ENCODE peak calls at places on chromosome 1, in five cellular contexts. One of them, this sample, is unnamed. For H3K27me3, the result is how much of the 10 kb centered on the place peaks cover.

GRCh38 chr1:17967623-17968022 is 140.0 kb upstream of the IGSF21 start:
- DNase-seq in effector memory CD4-positive, alpha-beta T cell: no peak
- DNase-seq in right cardiac atrium: no peak
- DNase-seq in thoracic aorta: no peak
- DNase-seq in HCT116: no peak
- DNase-seq in this sample: no peak

GRCh38 chr1:27544818-27545612 is 55.0 kb upstream of the WASF2 start:
- DNase-seq in thoracic aorta: no peak
- DNase-seq in effector memory CD4-positive, alpha-beta T cell: no peak
- DNase-seq in right cardiac atrium: peak
- DNase-seq in HCT116: no peak
- DNase-seq in this sample: no peak

GRCh38 chr1:47918257-47918867 is 78.8 kb downstream of the TRABD2B start:
- DNase-seq in thoracic aorta: no peak
- DNase-seq in right cardiac atrium: no peak
- DNase-seq in HCT116: no peak
- DNase-seq in effector memory CD4-positive, alpha-beta T cell: no peak
- DNase-seq in this sample: peak

GRCh38 chr1:227917081-227917950 is 30.4 kb downstream of the WNT9A start:
- DNase-seq in HCT116: no peak
- DNase-seq in effector memory CD4-positive, alpha-beta T cell: no peak
- DNase-seq in right cardiac atrium: peak
- DNase-seq in thoracic aorta: no peak
- DNase-seq in this sample: peak

GRCh38 chr1:844472-845026 is 79.2 kb upstream of the SAMD11 start:
- DNase-seq in effector memory CD4-positive, alpha-beta T cell: no peak
- DNase-seq in thoracic aorta: no peak
- DNase-seq in HCT116: no peak
- DNase-seq in right cardiac atrium: no peak
- DNase-seq in this sample: no peak

GRCh38 chr1:78146137-78146822 is 100.5 kb downstream of the GIPC2 start:
- DNase-seq in right cardiac atrium: no peak
- DNase-seq in effector memory CD4-positive, alpha-beta T cell: no peak
- DNase-seq in thoracic aorta: no peak
- DNase-seq in HCT116: no peak
- DNase-seq in this sample: no peak

GRCh38 chr1:224510880-224511645 is 76.5 kb upstream of the WDR26 start:
- DNase-seq in effector memory CD4-positive, alpha-beta T cell: no peak
- DNase-seq in thoracic aorta: no peak
- DNase-seq in right cardiac atrium: no peak
- DNase-seq in HCT116: no peak
- DNase-seq in this sample: no peak

GRCh38 chr1:15525043-15525958 is 1.3 kb upstream of the CASP9 start:
- DNase-seq in thoracic aorta: peak
- DNase-seq in effector memory CD4-positive, alpha-beta T cell: no peak
- DNase-seq in right cardiac atrium: no peak
- DNase-seq in HCT116: peak
- DNase-seq in this sample: peak

GRCh38 chr1:66335859-66336640 is 197.9 kb upstream of the SGIP1 start:
- DNase-seq in HCT116: no peak
- DNase-seq in thoracic aorta: peak
- DNase-seq in effector memory CD4-positive, alpha-beta T cell: peak
- DNase-seq in right cardiac atrium: peak
- DNase-seq in this sample: no peak

GRCh38 chr1:201566933-201567801 is 28.2 kb downstream of the NAV1 start:
- DNase-seq in right cardiac atrium: no peak
- DNase-seq in thoracic aorta: no peak
- DNase-seq in effector memory CD4-positive, alpha-beta T cell: no peak
- DNase-seq in HCT116: no peak
- DNase-seq in this sample: no peak

GRCh38 chr1:155078496-155079209 is at the start of gene EFNA3:
- DNase-seq in HCT116: no peak
- DNase-seq in thoracic aorta: no peak
- DNase-seq in effector memory CD4-positive, alpha-beta T cell: peak
- DNase-seq in right cardiac atrium: peak
- DNase-seq in this sample: peak

GRCh38 chr1:181347495-181348390 is 135.6 kb upstream of the CACNA1E start:
- DNase-seq in HCT116: no peak
- DNase-seq in right cardiac atrium: no peak
- DNase-seq in effector memory CD4-positive, alpha-beta T cell: no peak
- DNase-seq in thoracic aorta: no peak
- DNase-seq in this sample: no peak

GRCh38 chr1:182170941-182171461 is 109.5 kb upstream of the ZNF648 start:
- DNase-seq in HCT116: no peak
- DNase-seq in thoracic aorta: no peak
- DNase-seq in effector memory CD4-positive, alpha-beta T cell: no peak
- DNase-seq in right cardiac atrium: peak
- DNase-seq in this sample: no peak

GRCh38 chr1:19313636-19313959 is 1.5 kb downstream of the SLC66A1 start:
- DNase-seq in thoracic aorta: no peak
- DNase-seq in HCT116: no peak
- DNase-seq in effector memory CD4-positive, alpha-beta T cell: no peak
- DNase-seq in right cardiac atrium: no peak
- DNase-seq in this sample: no peak

GRCh38 chr1:7656821-7657220 is 114.3 kb upstream of the VAMP3 start:
- DNase-seq in HCT116: no peak
- DNase-seq in effector memory CD4-positive, alpha-beta T cell: no peak
- DNase-seq in right cardiac atrium: peak
- DNase-seq in thoracic aorta: no peak
- DNase-seq in this sample: no peak

GRCh38 chr1:113998361-113998760 is 19.1 kb downstream of the OLFML3 start:
- DNase-seq in effector memory CD4-positive, alpha-beta T cell: no peak
- DNase-seq in right cardiac atrium: no peak
- DNase-seq in HCT116: no peak
- DNase-seq in thoracic aorta: no peak
- DNase-seq in this sample: peak

GRCh38 chr1:149986486-149987296 is 23.8 kb downstream of the OTUD7B start:
- DNase-seq in thoracic aorta: no peak
- DNase-seq in effector memory CD4-positive, alpha-beta T cell: no peak
- DNase-seq in right cardiac atrium: no peak
- DNase-seq in HCT116: no peak
- DNase-seq in this sample: peak
- H3K27me3 ChIP-seq in thoracic aorta: under half
- H3K27me3 ChIP-seq in effector memory CD4-positive, alpha-beta T cell: under half
- H3K27me3 ChIP-seq in right cardiac atrium: under half
- H3K27me3 ChIP-seq in HCT116: under half
- H3K27me3 ChIP-seq in this sample: under half

GRCh38 chr1:3283849-3284248 is 170.6 kb upstream of the ARHGEF16 start:
- DNase-seq in HCT116: no peak
- DNase-seq in thoracic aorta: no peak
- DNase-seq in effector memory CD4-positive, alpha-beta T cell: no peak
- DNase-seq in right cardiac atrium: peak
- DNase-seq in this sample: peak
- H3K27me3 ChIP-seq in HCT116: under half
- H3K27me3 ChIP-seq in thoracic aorta: under half
- H3K27me3 ChIP-seq in effector memory CD4-positive, alpha-beta T cell: under half
- H3K27me3 ChIP-seq in right cardiac atrium: under half
- H3K27me3 ChIP-seq in this sample: under half

GRCh38 chr1:205416326-205416725 is 5.5 kb downstream of the LEMD1 start:
- DNase-seq in right cardiac atrium: no peak
- DNase-seq in HCT116: no peak
- DNase-seq in effector memory CD4-positive, alpha-beta T cell: no peak
- DNase-seq in thoracic aorta: no peak
- DNase-seq in this sample: no peak

GRCh38 chr1:205421728-205422127 is at the start of gene LEMD1:
- DNase-seq in thoracic aorta: no peak
- DNase-seq in effector memory CD4-positive, alpha-beta T cell: no peak
- DNase-seq in right cardiac atrium: no peak
- DNase-seq in HCT116: no peak
- DNase-seq in this sample: no peak

GRCh38 chr1:205420938-205421337 is 918 bp downstream of the LEMD1 start:
- DNase-seq in thoracic aorta: no peak
- DNase-seq in effector memory CD4-positive, alpha-beta T cell: no peak
- DNase-seq in right cardiac atrium: no peak
- DNase-seq in HCT116: no peak
- DNase-seq in this sample: no peak

GRCh38 chr1:205423248-205423647 is 1.4 kb upstream of the LEMD1 start:
- DNase-seq in HCT116: no peak
- DNase-seq in right cardiac atrium: no peak
- DNase-seq in thoracic aorta: no peak
- DNase-seq in effector memory CD4-positive, alpha-beta T cell: no peak
- DNase-seq in this sample: no peak

DNA sequence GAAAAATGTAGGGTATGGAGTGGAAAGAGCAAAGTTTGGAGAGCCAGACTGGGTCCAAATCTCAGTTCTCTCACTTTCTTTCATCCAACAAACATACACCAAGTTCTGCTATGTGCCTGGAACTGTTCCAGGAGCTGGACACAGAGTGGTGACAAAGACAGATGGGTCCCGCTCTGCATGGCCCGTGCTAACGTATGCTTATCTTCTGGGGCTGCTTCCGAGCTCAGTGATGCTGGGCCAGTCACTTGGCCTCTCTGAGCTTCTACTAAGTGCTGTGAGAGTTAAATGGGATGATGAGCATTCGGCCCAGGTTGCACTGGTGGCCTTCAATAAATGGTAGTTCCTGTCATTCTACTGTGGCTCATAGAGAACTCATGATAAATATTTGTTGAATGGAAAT is 4.0 kb downstream of the LEMD1 start:
- DNase-seq in HCT116: no peak
- DNase-seq in right cardiac atrium: no peak
- DNase-seq in thoracic aorta: no peak
- DNase-seq in effector memory CD4-positive, alpha-beta T cell: no peak
- DNase-seq in this sample: no peak
- H3K27me3 ChIP-seq in HCT116: under half
- H3K27me3 ChIP-seq in right cardiac atrium: under half
- H3K27me3 ChIP-seq in thoracic aorta: under half
- H3K27me3 ChIP-seq in effector memory CD4-positive, alpha-beta T cell: under half
- H3K27me3 ChIP-seq in this sample: under half

GRCh38 chr1:203424861-203425667 is 50.5 kb upstream of the PRELP start:
- DNase-seq in effector memory CD4-positive, alpha-beta T cell: no peak
- DNase-seq in thoracic aorta: no peak
- DNase-seq in right cardiac atrium: no peak
- DNase-seq in HCT116: no peak
- DNase-seq in this sample: no peak
- H3K27me3 ChIP-seq in effector memory CD4-positive, alpha-beta T cell: under half
- H3K27me3 ChIP-seq in thoracic aorta: under half
- H3K27me3 ChIP-seq in right cardiac atrium: under half
- H3K27me3 ChIP-seq in HCT116: half or more
- H3K27me3 ChIP-seq in this sample: under half

GRCh38 chr1:116668277-116668676 is 744 bp upstream of the IGSF3 start:
- DNase-seq in right cardiac atrium: no peak
- DNase-seq in effector memory CD4-positive, alpha-beta T cell: no peak
- DNase-seq in HCT116: no peak
- DNase-seq in thoracic aorta: no peak
- DNase-seq in this sample: no peak

GRCh38 chr1:116665001-116665400 is 2.5 kb downstream of the IGSF3 start:
- DNase-seq in HCT116: no peak
- DNase-seq in thoracic aorta: no peak
- DNase-seq in right cardiac atrium: no peak
- DNase-seq in effector memory CD4-positive, alpha-beta T cell: no peak
- DNase-seq in this sample: no peak

GRCh38 chr1:116667577-116668105 is at the start of gene IGSF3:
- DNase-seq in HCT116: no peak
- DNase-seq in effector memory CD4-positive, alpha-beta T cell: peak
- DNase-seq in thoracic aorta: no peak
- DNase-seq in right cardiac atrium: peak
- DNase-seq in this sample: peak

GRCh38 chr1:116666090-116666489 is 1.4 kb downstream of the IGSF3 start:
- DNase-seq in thoracic aorta: no peak
- DNase-seq in right cardiac atrium: no peak
- DNase-seq in effector memory CD4-positive, alpha-beta T cell: no peak
- DNase-seq in HCT116: no peak
- DNase-seq in this sample: peak

DNA sequence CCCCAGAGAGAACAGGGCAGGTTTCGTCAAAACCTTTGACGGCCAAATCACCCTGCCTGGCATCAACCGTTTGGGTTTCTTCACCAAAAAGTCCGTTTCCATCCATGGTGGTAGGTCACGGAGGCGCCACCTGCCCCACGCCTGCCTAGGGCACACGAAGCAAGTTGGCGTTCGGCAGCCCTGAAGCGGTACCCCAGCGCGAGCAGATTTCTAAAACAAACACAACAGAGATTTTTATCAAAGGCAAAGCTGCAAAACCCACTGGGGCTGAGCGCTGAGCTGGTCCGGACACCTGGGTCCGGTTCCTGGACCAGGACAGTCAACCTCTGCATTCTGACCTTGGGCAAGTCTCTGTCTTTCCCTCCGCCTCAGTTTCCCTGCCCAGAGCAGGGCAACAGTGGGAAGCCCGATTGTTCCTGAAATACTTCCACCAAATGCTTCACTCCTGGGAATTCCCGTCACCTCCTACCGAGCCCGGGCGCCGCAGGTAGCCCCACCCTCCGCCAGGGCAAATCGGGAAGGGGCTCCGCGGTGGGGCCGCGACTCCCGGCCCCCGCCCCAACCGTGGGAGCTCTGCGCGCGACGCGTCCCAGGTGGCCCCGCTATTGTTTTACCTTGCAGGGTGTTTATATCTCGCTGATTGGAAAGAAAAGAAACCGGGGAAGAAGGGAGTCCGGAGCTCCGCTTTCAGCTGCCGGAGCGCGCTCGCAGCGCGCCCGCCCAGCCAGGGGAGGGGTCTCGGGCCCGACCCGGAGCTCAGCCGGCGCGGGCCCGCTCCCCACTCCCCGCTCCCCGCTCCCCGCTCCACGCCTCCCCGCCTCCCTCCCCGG is 571 bp downstream of the IGSF3 start:
- DNase-seq in effector memory CD4-positive, alpha-beta T cell: no peak
- DNase-seq in thoracic aorta: no peak
- DNase-seq in right cardiac atrium: peak
- DNase-seq in HCT116: no peak
- DNase-seq in this sample: peak
- H3K27me3 ChIP-seq in effector memory CD4-positive, alpha-beta T cell: under half
- H3K27me3 ChIP-seq in thoracic aorta: under half
- H3K27me3 ChIP-seq in right cardiac atrium: under half
- H3K27me3 ChIP-seq in HCT116: under half
- H3K27me3 ChIP-seq in this sample: under half

This sample was measured in hepatocyte.